ENCODE peak calls at places on chromosomes 7 and 10, in seven cellular contexts. G, T, D, P, N, C and R are unnamed samples.
A peak's percentile ranks its signal among the peaks of the same experiment; 100 is the strongest.

GRCh38 chr10:83516788-83517187 is 622.5 kb upstream of the GHITM start:
- DNase-seq in G (no peak), T (no peak), D (no peak), P (no peak), N (no peak), C (no peak), R (no peak)

GRCh38 chr7:24992314-24992713 is 12.3 kb upstream of the OSBPL3 start:
- DNase-seq in G (no peak), T (no peak), D (no peak), P (no peak), N (no peak), C (no peak), R (no peak)

GRCh38 chr7:81181066-81181465 is 262.2 kb upstream of the SEMA3C start:
- DNase-seq in G (no peak), T (no peak), D (no peak), P (no peak), N (no peak), C (no peak), R (no peak)

GRCh38 chr7:158094046-158094445 is 493.6 kb downstream of the PTPRN2 start:
- DNase-seq in G (no peak), T (no peak), D (no peak), P (no peak), N (no peak), C (no peak), R (no peak)

GRCh38 chr10:19929466-19930140 is 113.4 kb downstream of the PLXDC2 start:
- DNase-seq in G (no peak), T (peak; percentile 84), D (no peak), P (peak; percentile 11), N (no peak), C (peak; percentile 74), R (no peak)

GRCh38 chr7:45717537-45718235 is 143.5 kb downstream of the ADCY1 start:
- DNase-seq in G (no peak), T (no peak), D (no peak), P (no peak), N (no peak), C (no peak), R (no peak)

GRCh38 chr7:38398725-38399321 is 125.4 kb upstream of the TARP start:
- DNase-seq in G (no peak), T (peak; percentile 56), D (peak; percentile 33), P (peak; percentile 69), N (peak; percentile 43), C (peak; percentile 75), R (peak; percentile 55)

GRCh38 chr7:66283003-66283920 is 78.1 kb downstream of the TPST1 start:
- DNase-seq in G (peak; percentile 44), T (peak; percentile 87), D (peak; percentile 26), P (no peak), N (no peak), C (peak; percentile 93), R (peak; percentile 30)

GRCh38 chr7:69318794-69319193 is 279.5 kb upstream of the AUTS2 start:
- DNase-seq in G (no peak), T (no peak), D (no peak), P (no peak), N (no peak), C (no peak), R (peak; percentile 55)

GRCh38 chr10:58585425-58585824 is 72.8 kb downstream of the BICC1 start:
- DNase-seq in G (no peak), T (no peak), D (no peak), P (no peak), N (no peak), C (no peak), R (no peak)

GRCh38 chr10:84204122-84204521 is 9.8 kb downstream of the CDHR1 start:
- DNase-seq in G (no peak), T (no peak), D (peak; percentile 6), P (no peak), N (no peak), C (peak; percentile 18), R (no peak)

GRCh38 chr7:34322841-34323240 is 335.2 kb upstream of the NPSR1 start:
- DNase-seq in G (no peak), T (no peak), D (no peak), P (no peak), N (no peak), C (peak; percentile 19), R (no peak)

GRCh38 chr10:68348265-68348741 is 15.6 kb upstream of the PBLD start:
- DNase-seq in G (no peak), T (peak; percentile 67), D (peak; percentile 28), P (peak; percentile 55), N (peak; percentile 38), C (peak; percentile 71), R (peak; percentile 81)

GRCh38 chr10:99673492-99673891 is 14.2 kb downstream of the ENTPD7 start:
- DNase-seq in G (no peak), T (no peak), D (no peak), P (no peak), N (no peak), C (no peak), R (no peak)

GRCh38 chr7:101166603-101166908 is 1.2 kb upstream of the VGF start:
- DNase-seq in G (no peak), T (no peak), D (no peak), P (no peak), N (no peak), C (no peak), R (no peak)

GRCh38 chr7:128119036-128119435 is 87.8 kb upstream of the LRRC4 start:
- DNase-seq in G (no peak), T (no peak), D (no peak), P (no peak), N (no peak), C (no peak), R (no peak)

GRCh38 chr7:130942211-130942964 is 208.4 kb upstream of the KLF14 start:
- DNase-seq in G (no peak), T (peak; percentile 81), D (no peak), P (no peak), N (no peak), C (no peak), R (no peak)

GRCh38 chr7:131493559-131493958 is 62.9 kb downstream of the PODXL start:
- DNase-seq in G (no peak), T (no peak), D (no peak), P (no peak), N (no peak), C (peak; percentile 52), R (peak; percentile 42)

GRCh38 chr10:99975942-99976809 is 33.6 kb downstream of the DNMBP start:
- DNase-seq in G (no peak), T (peak; percentile 97), D (no peak), P (peak; percentile 58), N (no peak), C (peak; percentile 68), R (peak; percentile 69)

GRCh38 chr7:130881799-130882141 is 147.8 kb upstream of the KLF14 start:
- DNase-seq in G (no peak), T (no peak), D (no peak), P (no peak), N (no peak), C (peak; percentile 16), R (no peak)

GRCh38 chr7:137933270-137934017 is 68.4 kb downstream of the CREB3L2 start:
- DNase-seq in G (no peak), T (peak; percentile 73), D (no peak), P (no peak), N (no peak), C (peak; percentile 76), R (peak; percentile 57)

GRCh38 chr10:48604408-48605263 is at the start of gene ARHGAP22:
- DNase-seq in G (no peak), T (peak; percentile 35), D (no peak), P (peak; percentile 32), N (peak; percentile 41), C (peak; percentile 86), R (no peak)

GRCh38 chr10:110421512-110422138 is 76.1 kb upstream of the DUSP5 start:
- DNase-seq in G (no peak), T (no peak), D (no peak), P (no peak), N (no peak), C (no peak), R (no peak)

GRCh38 chr10:49241365-49241764 is 53.2 kb upstream of the TMEM273 start:
- DNase-seq in G (no peak), T (no peak), D (no peak), P (no peak), N (no peak), C (no peak), R (no peak)

GRCh38 chr7:98107313-98107691 is 640 bp downstream of the LMTK2 start:
- DNase-seq in G (no peak), T (peak; percentile 3), D (no peak), P (peak; percentile 50), N (no peak), C (peak; percentile 36), R (peak; percentile 22)

GRCh38 chr7:106064329-106064728 is 47.8 kb downstream of the SYPL1 start:
- DNase-seq in G (no peak), T (no peak), D (no peak), P (no peak), N (no peak), C (no peak), R (no peak)

DNA sequence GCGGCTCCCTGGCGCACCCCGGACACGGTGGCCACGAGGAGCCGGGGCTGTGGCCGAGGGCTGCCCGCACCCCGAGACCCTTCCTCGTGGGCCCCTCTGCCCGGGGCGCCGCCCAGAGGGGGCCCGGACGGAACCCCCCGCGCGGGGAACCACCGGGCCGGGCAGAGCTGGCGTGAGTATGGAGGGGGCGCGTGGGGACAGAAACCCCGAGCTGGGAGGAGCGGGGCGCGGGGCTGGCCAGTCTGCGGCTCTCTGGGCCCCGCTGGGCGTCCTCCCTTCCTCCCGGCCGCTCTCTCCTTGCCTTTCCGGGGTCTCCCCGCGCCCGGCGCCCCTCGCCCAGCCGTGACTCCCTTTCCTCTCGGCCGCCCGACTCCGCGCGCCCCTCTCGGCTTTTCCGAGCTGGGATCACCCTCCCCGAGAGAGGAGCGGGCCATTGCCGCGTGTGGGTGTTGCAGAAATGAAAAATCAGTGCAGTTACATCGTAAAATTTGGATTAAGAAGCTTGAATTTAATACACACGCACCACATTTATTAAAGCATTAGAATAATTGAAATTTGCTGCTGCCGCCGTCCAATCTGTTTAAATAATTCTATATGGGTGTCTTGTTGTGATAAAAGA is 8.9 kb downstream of the UNCX start:
- DNase-seq in G (no peak), T (no peak), D (no peak), P (no peak), N (no peak), C (no peak), R (no peak)
- TF ChIP-seq EZH2 in G (peak; percentile 97), T (peak; percentile 82), D (no peak), P (no peak), N (no peak), C (peak; percentile 100), R (peak; percentile 91)

GRCh38 chr10:63866075-63866746 is 345.0 kb downstream of the REEP3 start:
- DNase-seq in G (no peak), T (peak; percentile 58), D (peak; percentile 56), P (peak; percentile 84), N (peak; percentile 47), C (peak; percentile 79), R (peak; percentile 89)
- H3K4me3 ChIP-seq in G (no peak overlapping the region), T (peak overlapping the region; percentile 16), D (no peak overlapping the region), P (no peak overlapping the region), N (no peak overlapping the region), C (peak overlapping the region; percentile 25), R (peak overlapping the region; percentile 18)

DNA sequence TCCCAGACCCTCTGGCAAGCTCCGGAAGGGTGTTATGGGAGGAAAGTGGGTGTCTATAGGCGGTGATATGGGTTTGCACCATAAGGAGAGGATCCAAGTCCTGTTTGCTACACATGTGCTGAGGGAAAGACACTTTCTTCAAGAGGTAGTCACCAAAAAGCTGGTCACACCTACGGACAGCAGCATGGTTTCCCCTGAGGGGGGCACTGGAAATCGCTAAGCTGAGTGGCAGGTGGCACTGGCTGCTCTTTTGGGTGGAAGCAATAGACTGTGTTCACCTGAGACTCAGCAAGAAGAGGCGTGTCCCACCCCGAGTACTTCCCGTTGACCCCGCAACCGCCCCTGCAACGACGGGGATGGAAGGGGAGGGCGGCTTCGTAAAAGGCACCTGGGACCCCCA is 1.8 kb upstream of the FOXI2 start:
- DNase-seq in G (no peak), T (no peak), D (no peak), P (no peak), N (no peak), C (no peak), R (no peak)
- H3K27me3 ChIP-seq in G (peaks cover 50% of the 10 kb centered on the region), T (peaks cover 14% of the 10 kb centered on the region), D (peaks cover 38% of the 10 kb centered on the region), P (peaks cover 81% of the 10 kb centered on the region), N (no peaks in the 10 kb centered on the region), C (peaks cover 26% of the 10 kb centered on the region), R (peaks cover 91% of the 10 kb centered on the region)

GRCh38 chr7:151400626-151401315 is 9.1 kb downstream of the WDR86 start:
- DNase-seq in G (no peak), T (no peak), D (no peak), P (no peak), N (no peak), C (no peak), R (no peak)
- TF ChIP-seq EZH2 in G (no peak), T (no peak), D (no peak), P (no peak), N (no peak), C (no peak), R (no peak)